ENCODE peak calls at places on chromosomes 3 and 15, in six cellular contexts. One of them, this sample, is unnamed.

GRCh38 chr3:86990171-86990733 is 697 bp downstream of the VGLL3 start:
- DNase-seq in CD8-positive, alpha-beta memory T cell: no peak
- DNase-seq in stomach: peak
- DNase-seq in activated T-helper 1 cell treated with anti-CD3 and anti-CD28 coated beads, Interleukin-2, amount 50 U/mL, for 16 hours: no peak
- DNase-seq in hippocampal formation: no peak
- DNase-seq in GM19239: no peak
- DNase-seq in this sample: no peak

GRCh38 chr15:63600001-63600645 is 2.9 kb downstream of the FBXL22 start:
- DNase-seq in CD8-positive, alpha-beta memory T cell: no peak
- DNase-seq in hippocampal formation: no peak
- DNase-seq in activated T-helper 1 cell treated with anti-CD3 and anti-CD28 coated beads, Interleukin-2, amount 50 U/mL, for 16 hours: no peak
- DNase-seq in GM19239: no peak
- DNase-seq in stomach: no peak
- DNase-seq in this sample: peak

GRCh38 chr15:44034933-44035624 is 160.0 kb downstream of the FRMD5 start:
- DNase-seq in hippocampal formation: no peak
- DNase-seq in activated T-helper 1 cell treated with anti-CD3 and anti-CD28 coated beads, Interleukin-2, amount 50 U/mL, for 16 hours: no peak
- DNase-seq in CD8-positive, alpha-beta memory T cell: no peak
- DNase-seq in GM19239: no peak
- DNase-seq in stomach: no peak
- DNase-seq in this sample: no peak

GRCh38 chr3:63642488-63642887 is 10.0 kb upstream of the SNTN start:
- DNase-seq in activated T-helper 1 cell treated with anti-CD3 and anti-CD28 coated beads, Interleukin-2, amount 50 U/mL, for 16 hours: no peak
- DNase-seq in hippocampal formation: no peak
- DNase-seq in stomach: no peak
- DNase-seq in GM19239: no peak
- DNase-seq in CD8-positive, alpha-beta memory T cell: no peak
- DNase-seq in this sample: no peak

GRCh38 chr15:73991260-73991659 is 835 bp downstream of the STOML1 start:
- DNase-seq in stomach: no peak
- DNase-seq in GM19239: no peak
- DNase-seq in hippocampal formation: no peak
- DNase-seq in activated T-helper 1 cell treated with anti-CD3 and anti-CD28 coated beads, Interleukin-2, amount 50 U/mL, for 16 hours: no peak
- DNase-seq in CD8-positive, alpha-beta memory T cell: no peak
- DNase-seq in this sample: no peak

GRCh38 chr15:37102315-37103021 is 2.1 kb upstream of the MEIS2 start:
- DNase-seq in activated T-helper 1 cell treated with anti-CD3 and anti-CD28 coated beads, Interleukin-2, amount 50 U/mL, for 16 hours: no peak
- DNase-seq in CD8-positive, alpha-beta memory T cell: no peak
- DNase-seq in hippocampal formation: no peak
- DNase-seq in GM19239: no peak
- DNase-seq in stomach: no peak
- DNase-seq in this sample: no peak

GRCh38 chr15:38414351-38414750 is 39.6 kb upstream of the FAM98B start:
- DNase-seq in CD8-positive, alpha-beta memory T cell: no peak
- DNase-seq in activated T-helper 1 cell treated with anti-CD3 and anti-CD28 coated beads, Interleukin-2, amount 50 U/mL, for 16 hours: no peak
- DNase-seq in stomach: peak
- DNase-seq in hippocampal formation: peak
- DNase-seq in GM19239: no peak
- DNase-seq in this sample: no peak

GRCh38 chr3:59654120-59654952 is 604.5 kb upstream of the CFAP20DC start:
- DNase-seq in CD8-positive, alpha-beta memory T cell: no peak
- DNase-seq in hippocampal formation: no peak
- DNase-seq in activated T-helper 1 cell treated with anti-CD3 and anti-CD28 coated beads, Interleukin-2, amount 50 U/mL, for 16 hours: no peak
- DNase-seq in stomach: no peak
- DNase-seq in GM19239: no peak
- DNase-seq in this sample: no peak

GRCh38 chr15:93035953-93036810 is 52.8 kb downstream of the RGMA start:
- DNase-seq in activated T-helper 1 cell treated with anti-CD3 and anti-CD28 coated beads, Interleukin-2, amount 50 U/mL, for 16 hours: no peak
- DNase-seq in CD8-positive, alpha-beta memory T cell: peak
- DNase-seq in stomach: peak
- DNase-seq in hippocampal formation: no peak
- DNase-seq in GM19239: peak
- DNase-seq in this sample: no peak

GRCh38 chr3:72238836-72239235 is 453.9 kb upstream of the PROK2 start:
- DNase-seq in stomach: no peak
- DNase-seq in activated T-helper 1 cell treated with anti-CD3 and anti-CD28 coated beads, Interleukin-2, amount 50 U/mL, for 16 hours: no peak
- DNase-seq in GM19239: no peak
- DNase-seq in hippocampal formation: no peak
- DNase-seq in CD8-positive, alpha-beta memory T cell: no peak
- DNase-seq in this sample: no peak

GRCh38 chr3:15858547-15859506 is 61.0 kb upstream of the ANKRD28 start:
- DNase-seq in hippocampal formation: no peak
- DNase-seq in activated T-helper 1 cell treated with anti-CD3 and anti-CD28 coated beads, Interleukin-2, amount 50 U/mL, for 16 hours: peak
- DNase-seq in stomach: peak
- DNase-seq in GM19239: peak
- DNase-seq in CD8-positive, alpha-beta memory T cell: peak
- DNase-seq in this sample: peak

GRCh38 chr3:14761121-14761672 is 57.6 kb upstream of the FGD5 start:
- DNase-seq in activated T-helper 1 cell treated with anti-CD3 and anti-CD28 coated beads, Interleukin-2, amount 50 U/mL, for 16 hours: no peak
- DNase-seq in hippocampal formation: no peak
- DNase-seq in CD8-positive, alpha-beta memory T cell: no peak
- DNase-seq in GM19239: no peak
- DNase-seq in stomach: no peak
- DNase-seq in this sample: no peak

GRCh38 chr3:148962513-148962912 is 28.8 kb upstream of the GYG1 start:
- DNase-seq in stomach: no peak
- DNase-seq in CD8-positive, alpha-beta memory T cell: no peak
- DNase-seq in GM19239: no peak
- DNase-seq in hippocampal formation: no peak
- DNase-seq in activated T-helper 1 cell treated with anti-CD3 and anti-CD28 coated beads, Interleukin-2, amount 50 U/mL, for 16 hours: no peak
- DNase-seq in this sample: no peak

GRCh38 chr15:68537097-68537496 is 41.7 kb upstream of the CORO2B start:
- DNase-seq in activated T-helper 1 cell treated with anti-CD3 and anti-CD28 coated beads, Interleukin-2, amount 50 U/mL, for 16 hours: no peak
- DNase-seq in stomach: no peak
- DNase-seq in hippocampal formation: no peak
- DNase-seq in GM19239: no peak
- DNase-seq in CD8-positive, alpha-beta memory T cell: no peak
- DNase-seq in this sample: no peak

GRCh38 chr3:163924600-163924999 is 1153.7 kb downstream of the SI start:
- DNase-seq in GM19239: no peak
- DNase-seq in hippocampal formation: no peak
- DNase-seq in stomach: peak
- DNase-seq in activated T-helper 1 cell treated with anti-CD3 and anti-CD28 coated beads, Interleukin-2, amount 50 U/mL, for 16 hours: no peak
- DNase-seq in CD8-positive, alpha-beta memory T cell: no peak
- DNase-seq in this sample: no peak

GRCh38 chr3:186985713-186986364 is 55.5 kb downstream of the ST6GAL1 start:
- DNase-seq in GM19239: peak
- DNase-seq in activated T-helper 1 cell treated with anti-CD3 and anti-CD28 coated beads, Interleukin-2, amount 50 U/mL, for 16 hours: no peak
- DNase-seq in CD8-positive, alpha-beta memory T cell: no peak
- DNase-seq in hippocampal formation: no peak
- DNase-seq in stomach: no peak
- DNase-seq in this sample: no peak

GRCh38 chr15:100944237-100944875 is 25.2 kb downstream of the LRRK1 start:
- DNase-seq in GM19239: no peak
- DNase-seq in hippocampal formation: no peak
- DNase-seq in CD8-positive, alpha-beta memory T cell: no peak
- DNase-seq in stomach: no peak
- DNase-seq in activated T-helper 1 cell treated with anti-CD3 and anti-CD28 coated beads, Interleukin-2, amount 50 U/mL, for 16 hours: no peak
- DNase-seq in this sample: no peak

GRCh38 chr3:46948830-46949671 is 27.5 kb downstream of the CCDC12 start:
- DNase-seq in hippocampal formation: no peak
- DNase-seq in GM19239: no peak
- DNase-seq in stomach: peak
- DNase-seq in activated T-helper 1 cell treated with anti-CD3 and anti-CD28 coated beads, Interleukin-2, amount 50 U/mL, for 16 hours: no peak
- DNase-seq in CD8-positive, alpha-beta memory T cell: peak
- DNase-seq in this sample: no peak

GRCh38 chr3:185823280-185824044 is 1.4 kb downstream of the IGF2BP2 start:
- DNase-seq in hippocampal formation: no peak
- DNase-seq in stomach: peak
- DNase-seq in activated T-helper 1 cell treated with anti-CD3 and anti-CD28 coated beads, Interleukin-2, amount 50 U/mL, for 16 hours: no peak
- DNase-seq in CD8-positive, alpha-beta memory T cell: no peak
- DNase-seq in GM19239: peak
- DNase-seq in this sample: no peak

GRCh38 chr3:115858995-115859807 is 235.9 kb downstream of the GAP43 start:
- DNase-seq in hippocampal formation: no peak
- DNase-seq in activated T-helper 1 cell treated with anti-CD3 and anti-CD28 coated beads, Interleukin-2, amount 50 U/mL, for 16 hours: no peak
- DNase-seq in GM19239: no peak
- DNase-seq in CD8-positive, alpha-beta memory T cell: no peak
- DNase-seq in stomach: no peak
- DNase-seq in this sample: no peak

GRCh38 chr3:186165331-186165730 is 56.4 kb upstream of the ETV5 start:
- DNase-seq in GM19239: no peak
- DNase-seq in hippocampal formation: no peak
- DNase-seq in activated T-helper 1 cell treated with anti-CD3 and anti-CD28 coated beads, Interleukin-2, amount 50 U/mL, for 16 hours: no peak
- DNase-seq in CD8-positive, alpha-beta memory T cell: no peak
- DNase-seq in stomach: no peak
- DNase-seq in this sample: no peak

GRCh38 chr3:197809356-197810020 is 18.4 kb downstream of the LRCH3 start:
- DNase-seq in stomach: no peak
- DNase-seq in CD8-positive, alpha-beta memory T cell: no peak
- DNase-seq in GM19239: no peak
- DNase-seq in activated T-helper 1 cell treated with anti-CD3 and anti-CD28 coated beads, Interleukin-2, amount 50 U/mL, for 16 hours: no peak
- DNase-seq in hippocampal formation: peak
- DNase-seq in this sample: no peak

GRCh38 chr3:55792010-55792409 is 304.9 kb upstream of the WNT5A start:
- DNase-seq in hippocampal formation: no peak
- DNase-seq in stomach: no peak
- DNase-seq in CD8-positive, alpha-beta memory T cell: no peak
- DNase-seq in GM19239: no peak
- DNase-seq in activated T-helper 1 cell treated with anti-CD3 and anti-CD28 coated beads, Interleukin-2, amount 50 U/mL, for 16 hours: no peak
- DNase-seq in this sample: no peak

GRCh38 chr15:68479406-68479805 is 47.4 kb upstream of the ITGA11 start:
- DNase-seq in GM19239: no peak
- DNase-seq in hippocampal formation: no peak
- DNase-seq in stomach: no peak
- DNase-seq in CD8-positive, alpha-beta memory T cell: no peak
- DNase-seq in activated T-helper 1 cell treated with anti-CD3 and anti-CD28 coated beads, Interleukin-2, amount 50 U/mL, for 16 hours: no peak
- DNase-seq in this sample: no peak

GRCh38 chr15:71934446-71934845 is 124.1 kb downstream of the NR2E3 start:
- DNase-seq in stomach: no peak
- DNase-seq in CD8-positive, alpha-beta memory T cell: no peak
- DNase-seq in activated T-helper 1 cell treated with anti-CD3 and anti-CD28 coated beads, Interleukin-2, amount 50 U/mL, for 16 hours: no peak
- DNase-seq in GM19239: no peak
- DNase-seq in hippocampal formation: no peak
- DNase-seq in this sample: no peak

GRCh38 chr3:118472586-118472985 is 562.1 kb downstream of the IGSF11 start:
- DNase-seq in activated T-helper 1 cell treated with anti-CD3 and anti-CD28 coated beads, Interleukin-2, amount 50 U/mL, for 16 hours: no peak
- DNase-seq in stomach: no peak
- DNase-seq in GM19239: no peak
- DNase-seq in hippocampal formation: no peak
- DNase-seq in CD8-positive, alpha-beta memory T cell: no peak
- DNase-seq in this sample: no peak

GRCh38 chr3:21954709-21955108 is 203.7 kb upstream of the ZNF385D start:
- DNase-seq in activated T-helper 1 cell treated with anti-CD3 and anti-CD28 coated beads, Interleukin-2, amount 50 U/mL, for 16 hours: no peak
- DNase-seq in hippocampal formation: no peak
- DNase-seq in stomach: no peak
- DNase-seq in GM19239: no peak
- DNase-seq in CD8-positive, alpha-beta memory T cell: no peak
- DNase-seq in this sample: no peak

GRCh38 chr3:14602006-14602803 is 49.4 kb upstream of the CCDC174 start:
- DNase-seq in GM19239: no peak
- DNase-seq in stomach: no peak
- DNase-seq in activated T-helper 1 cell treated with anti-CD3 and anti-CD28 coated beads, Interleukin-2, amount 50 U/mL, for 16 hours: no peak
- DNase-seq in CD8-positive, alpha-beta memory T cell: no peak
- DNase-seq in hippocampal formation: no peak
- DNase-seq in this sample: no peak

GRCh38 chr3:65583203-65583602 is 455.5 kb downstream of the MAGI1 start:
- DNase-seq in CD8-positive, alpha-beta memory T cell: no peak
- DNase-seq in stomach: no peak
- DNase-seq in GM19239: no peak
- DNase-seq in activated T-helper 1 cell treated with anti-CD3 and anti-CD28 coated beads, Interleukin-2, amount 50 U/mL, for 16 hours: no peak
- DNase-seq in hippocampal formation: no peak
- DNase-seq in this sample: no peak

GRCh38 chr15:45157974-45158373 is 28.2 kb downstream of the DUOX1 start:
- DNase-seq in GM19239: no peak
- DNase-seq in CD8-positive, alpha-beta memory T cell: no peak
- DNase-seq in activated T-helper 1 cell treated with anti-CD3 and anti-CD28 coated beads, Interleukin-2, amount 50 U/mL, for 16 hours: no peak
- DNase-seq in hippocampal formation: peak
- DNase-seq in stomach: no peak
- DNase-seq in this sample: no peak

GRCh38 chr3:123336001-123336400 is 112.9 kb downstream of the ADCY5 start:
- DNase-seq in GM19239: no peak
- DNase-seq in CD8-positive, alpha-beta memory T cell: peak
- DNase-seq in activated T-helper 1 cell treated with anti-CD3 and anti-CD28 coated beads, Interleukin-2, amount 50 U/mL, for 16 hours: no peak
- DNase-seq in stomach: no peak
- DNase-seq in hippocampal formation: no peak
- DNase-seq in this sample: no peak

This sample was measured in stimulated activated naive CD4-positive, alpha-beta T cell.